ENCODE peak calls at places on chromosome 4, in ten cellular contexts. P is GM20000, L is H9, G is GDM1, F is A172, J is GF-D8, D is hepatocyte, M is MM.1S, O is thoracic aorta, S is dermis blood vessel endothelial cell. Q is an unnamed sample.

GRCh38 chr4:185358514-185359433 is 37.0 kb downstream of the LRP2BP start:
- DNase-seq in P (no peak), L (no peak), G (no peak), F (peak), J (no peak), D (no peak), M (no peak), O (no peak), S (peak), Q (no peak)

GRCh38 chr4:122652379-122652778 is 31.5 kb upstream of the IL21 start:
- DNase-seq in P (peak), L (no peak), G (peak), F (peak), J (no peak), D (peak), M (peak), O (no peak), S (peak), Q (peak)

GRCh38 chr4:109655396-109655795 is 47.8 kb downstream of the CASP6 start:
- DNase-seq in P (no peak), L (no peak), G (no peak), F (no peak), J (no peak), D (no peak), M (no peak), O (no peak), S (no peak), Q (peak)

GRCh38 chr4:1766336-1767057 is 26.6 kb upstream of the FGFR3 start:
- DNase-seq in P (no peak), L (peak), G (no peak), F (no peak), J (no peak), D (peak), M (no peak), O (no peak), S (no peak), Q (no peak)

GRCh38 chr4:103272174-103272573 is 74.0 kb upstream of the CENPE start:
- DNase-seq in P (no peak), L (no peak), G (no peak), F (no peak), J (no peak), D (no peak), M (no peak), O (no peak), S (no peak), Q (no peak)

GRCh38 chr4:96993528-96993927 is 1149.7 kb downstream of the STPG2 start:
- DNase-seq in P (no peak), L (no peak), G (no peak), F (no peak), J (no peak), D (no peak), M (peak), O (no peak), S (no peak), Q (no peak)

GRCh38 chr4:42768125-42768748 is 111.3 kb upstream of the ATP8A1 start:
- DNase-seq in P (no peak), L (peak), G (no peak), F (no peak), J (no peak), D (no peak), M (no peak), O (no peak), S (no peak), Q (no peak)

GRCh38 chr4:119898211-119898610 is 168.4 kb downstream of the MAD2L1 start:
- DNase-seq in P (no peak), L (no peak), G (no peak), F (no peak), J (no peak), D (no peak), M (no peak), O (no peak), S (no peak), Q (no peak)

GRCh38 chr4:166594326-166594946 is 639.9 kb downstream of the SPOCK3 start:
- DNase-seq in P (peak), L (peak), G (peak), F (peak), J (no peak), D (peak), M (peak), O (no peak), S (peak), Q (peak)

GRCh38 chr4:80215449-80216052 is 18.2 kb downstream of the PRDM8 start:
- DNase-seq in P (peak), L (no peak), G (no peak), F (peak), J (peak), D (peak), M (peak), O (no peak), S (peak), Q (peak)

GRCh38 chr4:127604949-127605709 is 27.6 kb upstream of the INTU start:
- DNase-seq in P (no peak), L (peak), G (no peak), F (peak), J (peak), D (peak), M (peak), O (no peak), S (peak), Q (peak)

GRCh38 chr4:24598025-24598424 is 13.7 kb upstream of the DHX15 start:
- DNase-seq in P (no peak), L (no peak), G (no peak), F (no peak), J (no peak), D (peak), M (no peak), O (no peak), S (no peak), Q (peak)

GRCh38 chr4:139223682-139224317 is 46.8 kb upstream of the ELF2 start:
- DNase-seq in P (no peak), L (no peak), G (no peak), F (no peak), J (no peak), D (peak), M (no peak), O (no peak), S (peak), Q (peak)

GRCh38 chr4:111269439-111269838 is 646.6 kb upstream of the PITX2 start:
- DNase-seq in P (no peak), L (no peak), G (no peak), F (peak), J (no peak), D (no peak), M (no peak), O (no peak), S (no peak), Q (no peak)

GRCh38 chr4:36870121-36870520 is 374.4 kb upstream of the NWD2 start:
- DNase-seq in P (no peak), L (no peak), G (no peak), F (no peak), J (no peak), D (no peak), M (no peak), O (no peak), S (no peak), Q (no peak)

GRCh38 chr4:118825799-118826198 is 10.1 kb downstream of the SEC24D start:
- DNase-seq in P (no peak), L (no peak), G (no peak), F (no peak), J (no peak), D (no peak), M (no peak), O (no peak), S (no peak), Q (no peak)

GRCh38 chr4:172830295-172830764 is 338.3 kb upstream of the GALNT7 start:
- DNase-seq in P (peak), L (no peak), G (no peak), F (no peak), J (no peak), D (peak), M (peak), O (no peak), S (peak), Q (peak)